ENCODE peak calls at places on chromosome 6, in four cellular contexts. S is breast epithelium, U is IMR-90, T is transverse colon. G is an unnamed sample.

GRCh38 chr6:129539032-129539431 is 170.9 kb downstream of the ARHGAP18 start:
- DNase-seq in T (no peak), U (no peak), S (no peak), G (no peak)

GRCh38 chr6:158050107-158050735 is 68.6 kb downstream of the SYNJ2 start:
- DNase-seq in U (no peak), S (no peak), T (no peak), G (no peak)

GRCh38 chr6:68874747-68875146 is 239.7 kb downstream of the ADGRB3 start:
- DNase-seq in S (no peak), U (no peak), T (no peak), G (no peak)

GRCh38 chr6:170523256-170524187 is 29.6 kb downstream of the PSMB1 start:
- DNase-seq in S (no peak), U (no peak), T (no peak), G (no peak)

GRCh38 chr6:75204222-75204958 is 1.5 kb downstream of the COL12A1 start:
- DNase-seq in U (peak; percentile 96), T (peak; percentile 72), S (peak; percentile 77), G (peak; percentile 48)

GRCh38 chr6:34514593-34515472 is 41.3 kb downstream of the SPDEF start:
- DNase-seq in U (peak; percentile 57), S (no peak), T (no peak), G (peak; percentile 40)

GRCh38 chr6:149055195-149055899 is 262.2 kb upstream of the TAB2 start:
- DNase-seq in T (no peak), S (no peak), U (no peak), G (peak; percentile 69)

GRCh38 chr6:30041821-30042220 is 19.2 kb upstream of the POLR1H start:
- DNase-seq in T (no peak), U (no peak), S (no peak), G (no peak)

GRCh38 chr6:50185006-50185405 is 135.3 kb upstream of the DEFB112 start:
- DNase-seq in T (no peak), U (no peak), S (no peak), G (peak; percentile 11)

GRCh38 chr6:5996701-5997419 is 9.9 kb downstream of the NRN1 start:
- DNase-seq in U (peak; percentile 9), S (no peak), T (no peak), G (no peak)

GRCh38 chr6:155154158-155154830 is 109.5 kb upstream of the CLDN20 start:
- DNase-seq in U (peak; percentile 96), T (no peak), S (no peak), G (peak; percentile 37)

GRCh38 chr6:9020001-9020400 is 584.7 kb upstream of the SLC35B3 start:
- DNase-seq in T (no peak), S (no peak), U (no peak), G (no peak)

GRCh38 chr6:4973972-4974885 is 29.6 kb downstream of the RPP40 start:
- DNase-seq in S (no peak), U (peak; percentile 72), T (no peak), G (no peak)

GRCh38 chr6:163950159-163950558 is 535.6 kb downstream of the QKI start:
- DNase-seq in U (peak; percentile 50), T (no peak), S (no peak), G (no peak)

GRCh38 chr6:170031096-170031471 is 259.8 kb downstream of the DLL1 start:
- DNase-seq in S (peak; percentile 54), T (peak; percentile 38), U (no peak), G (no peak)

GRCh38 chr6:145336119-145336518 is 399.2 kb downstream of the EPM2A start:
- DNase-seq in T (no peak), U (no peak), S (no peak), G (no peak)
- TF ChIP-seq POLR2A in T (no peak), U (no peak), S (no peak), G (no peak)

GRCh38 chr6:70303034-70303525 is at the start of gene COL9A1:
- DNase-seq in S (no peak), U (no peak), T (no peak), G (no peak)
- TF ChIP-seq POLR2A in S (no peak), U (no peak), T (no peak), G (no peak)

GRCh38 chr6:26216886-26217713 is 129.9 kb downstream of the HFE start:
- DNase-seq in T (peak; percentile 90), S (peak; percentile 92), U (peak; percentile 90), G (peak; percentile 97)
- TF ChIP-seq POLR2A in T (peak; percentile 97), S (no peak), U (peak; percentile 97), G (peak; percentile 96)

GRCh38 chr6:31826793-31827285 is 699 bp upstream of the HSPA1B start:
- DNase-seq in S (peak; percentile 90), T (peak; percentile 93), U (no peak), G (peak; percentile 93)
- TF ChIP-seq POLR2A in S (peak; percentile 4), T (peak; percentile 66), U (no peak), G (no peak)